ENCODE peak calls at places on chromosomes 3 and 15, in four cellular contexts. D is H1, H is fibroblast of lung, B is neural progenitor cell. T is an unnamed sample.

GRCh38 chr3:133941390-133941789 is 45.7 kb upstream of the RAB6B start:
- DNase-seq in D (peak; percentile 44), H (peak; percentile 73), B (peak; percentile 35), T (peak; percentile 65)

GRCh38 chr3:188752850-188753249 is 418.9 kb upstream of the TPRG1 start:
- DNase-seq in D (no peak), H (no peak), B (no peak), T (no peak)

GRCh38 chr3:57696861-57697321 is 4.0 kb upstream of the DENND6A start:
- DNase-seq in D (no peak), H (peak; percentile 43), B (no peak), T (no peak)

GRCh38 chr3:67704322-67704721 is 49.9 kb upstream of the SUCLG2 start:
- DNase-seq in D (no peak), H (no peak), B (no peak), T (no peak)

GRCh38 chr3:194268659-194269487 is 82.3 kb downstream of the CPN2 start:
- DNase-seq in D (no peak), H (no peak), B (no peak), T (peak; percentile 38)

GRCh38 chr15:39363761-39364586 is 216.9 kb upstream of the THBS1 start:
- DNase-seq in D (no peak), H (peak; percentile 61), B (no peak), T (no peak)

GRCh38 chr3:63333815-63334214 is 55.7 kb downstream of the SYNPR start:
- DNase-seq in D (no peak), H (no peak), B (no peak), T (no peak)

GRCh38 chr3:66854752-66855151 is 143.4 kb upstream of the KBTBD8 start:
- DNase-seq in D (no peak), H (no peak), B (peak; percentile 23), T (no peak)

GRCh38 chr3:139113231-139113749 is 68.6 kb upstream of the PRR23C start:
- DNase-seq in D (peak; percentile 45), H (no peak), B (no peak), T (peak; percentile 46)

GRCh38 chr3:125042725-125043406 is 12.9 kb downstream of the HEG1 start:
- DNase-seq in D (no peak), H (peak; percentile 56), B (no peak), T (peak; percentile 47)

GRCh38 chr3:135491478-135491877 is 474.1 kb upstream of the PPP2R3A start:
- DNase-seq in D (peak; percentile 4), H (no peak), B (peak; percentile 18), T (peak; percentile 72)

GRCh38 chr3:106981392-106981791 is 395.8 kb upstream of the CCDC54 start:
- DNase-seq in D (no peak), H (no peak), B (no peak), T (no peak)

GRCh38 chr3:13081603-13082360 is 8.6 kb upstream of the IQSEC1 start:
- DNase-seq in D (no peak), H (no peak), B (no peak), T (no peak)

GRCh38 chr3:188133646-188134045 is 20.3 kb upstream of the LPP start:
- DNase-seq in D (no peak), H (peak; percentile 76), B (no peak), T (no peak)

GRCh38 chr15:70852501-70853269 is 1.3 kb downstream of the LARP6 start:
- DNase-seq in D (no peak), H (peak; percentile 61), B (no peak), T (no peak)

GRCh38 chr3:116002240-116002639 is 378.9 kb downstream of the GAP43 start:
- DNase-seq in D (no peak), H (no peak), B (no peak), T (no peak)

GRCh38 chr3:183743231-183743630 is 45.6 kb downstream of the YEATS2 start:
- DNase-seq in D (no peak), H (no peak), B (no peak), T (no peak)

GRCh38 chr15:50415752-50416404 is 8.3 kb upstream of the USP8 start:
- DNase-seq in D (no peak), H (no peak), B (no peak), T (peak; percentile 53)

GRCh38 chr3:14650193-14650592 is 1.4 kb upstream of the CCDC174 start:
- DNase-seq in D (no peak), H (no peak), B (no peak), T (no peak)
- H3K9ac ChIP-seq in D (no peak overlapping the region), H (no peak overlapping the region), B (no peak overlapping the region), T (no peak overlapping the region)

GRCh38 chr3:143634991-143635390 is 213.3 kb downstream of the SLC9A9 start:
- DNase-seq in D (no peak), H (peak; percentile 43), B (no peak), T (peak; percentile 50)
- TF ChIP-seq CTCF in D (no peak), H (no peak), B (no peak), T (no peak)

DNA sequence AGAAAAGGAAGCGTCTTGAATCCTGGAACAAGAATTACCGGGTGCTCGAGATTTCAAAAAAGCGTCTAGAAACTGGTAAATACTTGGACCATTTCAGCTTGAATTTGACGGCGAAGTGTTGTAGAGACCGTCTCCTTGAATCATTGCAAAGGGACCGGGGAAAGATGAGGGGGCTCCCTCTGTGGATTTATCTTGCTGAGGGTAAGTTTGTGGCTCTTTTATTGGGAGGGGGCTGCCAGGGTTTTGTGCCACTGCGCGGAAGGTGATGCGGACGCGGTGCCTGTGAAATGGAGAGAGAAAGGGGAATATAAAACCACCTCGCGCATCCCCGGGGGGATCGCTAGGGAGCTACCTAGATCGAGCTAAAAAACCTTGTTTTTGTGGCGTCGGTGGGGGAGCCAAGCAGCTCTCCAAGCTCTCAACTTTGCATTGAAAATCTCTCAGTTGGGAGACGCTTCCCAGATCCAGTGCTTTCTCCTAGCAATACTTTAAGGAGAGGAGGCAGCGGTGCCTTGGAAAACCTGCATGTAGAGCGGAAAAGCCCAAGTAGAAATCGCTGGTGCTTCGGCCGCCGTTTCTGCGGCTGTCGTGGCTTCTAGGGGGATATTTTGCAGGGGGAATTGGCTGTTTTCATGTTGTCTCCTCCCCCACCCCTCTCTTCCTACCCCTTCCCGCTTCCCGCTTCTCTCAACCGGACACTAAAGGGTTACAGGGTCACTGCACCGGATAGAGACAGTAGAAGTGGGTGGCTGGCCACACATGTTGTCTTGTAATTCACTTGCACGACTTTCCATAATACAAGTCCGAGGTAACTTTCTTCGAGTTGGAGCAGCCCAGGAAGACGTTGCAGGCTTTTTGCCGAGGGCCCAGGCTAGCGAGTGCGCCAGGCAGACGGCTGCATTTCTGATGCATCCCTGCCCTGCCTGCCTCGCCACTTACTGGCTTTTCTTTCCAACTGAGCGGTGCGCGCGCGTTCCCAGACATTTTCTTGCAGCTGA is 187.6 kb downstream of the NLGN1 start:
- DNase-seq in D (peak; percentile 69), H (peak; percentile 79), B (peak; percentile 83), T (peak; percentile 85)
- H3K9ac ChIP-seq in D (peak overlapping the region; percentile 66), H (no peak overlapping the region), B (no peak overlapping the region), T (no peak overlapping the region)

GRCh38 chr3:60079076-60079475 is 1029.3 kb upstream of the CFAP20DC start:
- DNase-seq in D (no peak), H (no peak), B (peak; percentile 8), T (no peak)
- TF ChIP-seq CTCF in D (no peak), H (no peak), B (no peak), T (no peak)

GRCh38 chr3:146271180-146271579 is 20.3 kb upstream of the PLSCR4 start:
- DNase-seq in D (no peak), H (no peak), B (no peak), T (no peak)

GRCh38 chr3:146277953-146278631 is 27.2 kb upstream of the PLSCR4 start:
- DNase-seq in D (no peak), H (peak; percentile 94), B (no peak), T (no peak)

GRCh38 chr3:146274833-146275232 is 23.9 kb upstream of the PLSCR4 start:
- DNase-seq in D (no peak), H (peak; percentile 91), B (no peak), T (no peak)

GRCh38 chr3:146273721-146274407 is 23.0 kb upstream of the PLSCR4 start:
- DNase-seq in D (no peak), H (no peak), B (no peak), T (no peak)

GRCh38 chr3:146275476-146275875 is 24.6 kb upstream of the PLSCR4 start:
- DNase-seq in D (no peak), H (no peak), B (no peak), T (no peak)
- H3K9ac ChIP-seq in D (no peak overlapping the region), H (no peak overlapping the region), B (no peak overlapping the region), T (no peak overlapping the region)